ENCODE peak calls at places on chromosomes 11 and 22, in six cellular contexts. S, G, V, K, P and N are unnamed samples.

GRCh38 chr11:122069946-122070345 is 46.1 kb downstream of the BLID start:
- DNase-seq in S (no peak), G (peak; percentile 41), K (no peak), V (peak; percentile 47), P (peak; percentile 52), N (no peak)

GRCh38 chr22:22897036-22897435 is 9.4 kb downstream of the IGLL5 start:
- DNase-seq in V (no peak), P (no peak), S (no peak), G (no peak), K (no peak), N (no peak)

GRCh38 chr11:114921697-114922096 is 243.4 kb downstream of the NXPE2 start:
- DNase-seq in P (no peak), G (no peak), K (no peak), V (no peak), S (no peak), N (no peak)

GRCh38 chr11:119342362-119343130 is 1.9 kb upstream of the C1QTNF5 start:
- DNase-seq in P (no peak), K (no peak), S (no peak), G (no peak), V (no peak), N (no peak)

GRCh38 chr22:37657590-37658132 is 862 bp upstream of the PDXP start:
- DNase-seq in V (no peak), K (no peak), S (peak; percentile 53), P (peak; percentile 18), G (no peak), N (no peak)

GRCh38 chr11:104402812-104403521 is 239.0 kb upstream of the PDGFD start:
- DNase-seq in G (no peak), S (no peak), V (no peak), P (no peak), K (no peak), N (no peak)

GRCh38 chr22:21727159-21727558 is 8.4 kb downstream of the YPEL1 start:
- DNase-seq in P (no peak), G (no peak), V (no peak), S (no peak), K (no peak), N (no peak)

GRCh38 chr11:123939317-123939716 is at the start of gene OR4D5:
- DNase-seq in S (no peak), V (no peak), K (no peak), G (no peak), P (no peak), N (no peak)

GRCh38 chr11:117176186-117176585 is 2.4 kb upstream of the SIDT2 start:
- DNase-seq in K (no peak), V (no peak), S (no peak), G (no peak), P (no peak), N (no peak)